ENCODE peak calls at places on chromosomes 1 and 21, in four cellular contexts. P, R, Q and V are unnamed samples.

GRCh38 chr1:37666241-37666867 is 26.0 kb upstream of the CDCA8 start:
- DNase-seq in P (no peak), R (no peak), Q (no peak), V (no peak)

GRCh38 chr21:45334591-45335081 is 46.9 kb upstream of the POFUT2 start:
- DNase-seq in P (no peak), R (no peak), Q (no peak), V (no peak)

GRCh38 chr1:232812560-232812959 is 7.3 kb downstream of the MAP10 start:
- DNase-seq in P (no peak), R (no peak), Q (no peak), V (no peak)

GRCh38 chr1:94025383-94026340 is 95.3 kb downstream of the ABCA4 start:
- DNase-seq in P (peak), R (peak), Q (no peak), V (peak)

GRCh38 chr1:201072149-201072548 is 40.1 kb downstream of the CACNA1S start:
- DNase-seq in P (no peak), R (no peak), Q (no peak), V (no peak)

GRCh38 chr21:34560609-34561008 is 48.6 kb upstream of the KCNE1 start:
- DNase-seq in P (no peak), R (no peak), Q (no peak), V (no peak)

GRCh38 chr1:90717665-90718410 is 736 bp upstream of the BARHL2 start:
- DNase-seq in P (peak), R (peak), Q (no peak), V (no peak)

GRCh38 chr1:67880056-67880601 is 46.9 kb upstream of the GNG12 start:
- DNase-seq in P (no peak), R (peak), Q (no peak), V (no peak)

GRCh38 chr1:67978988-67979516 is 71.4 kb downstream of the DIRAS3 start:
- DNase-seq in P (no peak), R (no peak), Q (no peak), V (peak)

GRCh38 chr1:163205513-163205912 is 2.8 kb upstream of the RGS5 start:
- DNase-seq in P (no peak), R (no peak), Q (no peak), V (no peak)

GRCh38 chr21:31406510-31406909 is 62.4 kb upstream of the TIAM1 start:
- DNase-seq in P (no peak), R (no peak), Q (no peak), V (no peak)

GRCh38 chr1:246735735-246736134 is 11.5 kb downstream of the SCCPDH start:
- DNase-seq in P (no peak), R (no peak), Q (no peak), V (no peak)

GRCh38 chr1:17724150-17724549 is 31.0 kb upstream of the ACTL8 start:
- DNase-seq in P (no peak), R (no peak), Q (no peak), V (no peak)

GRCh38 chr1:12601690-12602632 is 16.0 kb downstream of the DHRS3 start:
- DNase-seq in P (peak), R (peak), Q (peak), V (peak)

DNA sequence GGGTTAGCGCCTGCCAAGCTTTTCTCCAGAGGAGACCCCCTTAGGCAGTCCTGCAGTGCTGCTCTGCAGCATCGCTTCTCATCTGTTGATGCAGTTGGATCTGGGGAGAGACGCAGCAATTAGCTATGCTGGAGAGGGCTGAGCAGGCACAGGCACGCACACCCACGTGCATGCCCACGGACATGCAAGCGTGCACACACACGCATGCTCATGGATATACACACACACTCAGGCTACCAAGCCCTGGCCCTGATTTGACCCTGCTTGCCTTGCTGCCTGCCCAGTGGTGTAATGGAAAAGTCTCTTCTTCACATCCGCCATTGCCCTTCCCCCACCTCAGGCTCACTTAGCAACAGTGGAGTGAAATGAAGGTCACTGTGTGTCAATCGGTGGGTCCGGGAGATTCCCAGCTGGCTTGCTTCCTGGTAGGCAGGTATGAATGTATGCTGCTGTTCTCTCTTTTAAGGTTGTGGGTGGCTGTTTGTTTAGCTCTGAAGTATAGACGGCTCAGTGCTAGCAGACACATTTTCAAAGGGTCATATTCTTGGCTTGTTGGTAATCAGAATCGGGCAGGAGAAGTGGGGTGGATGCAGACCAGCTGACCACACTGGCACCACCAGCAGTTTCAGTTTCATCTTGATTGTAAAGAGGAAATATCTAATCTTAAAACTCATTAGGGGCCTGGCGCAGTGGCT is 9.5 kb downstream of the ATP1B1 start:
- DNase-seq in P (no peak), R (peak), Q (no peak), V (peak)
- TF ChIP-seq GABPA in P (no peak), R (no peak), Q (no peak), V (peak)

DNA sequence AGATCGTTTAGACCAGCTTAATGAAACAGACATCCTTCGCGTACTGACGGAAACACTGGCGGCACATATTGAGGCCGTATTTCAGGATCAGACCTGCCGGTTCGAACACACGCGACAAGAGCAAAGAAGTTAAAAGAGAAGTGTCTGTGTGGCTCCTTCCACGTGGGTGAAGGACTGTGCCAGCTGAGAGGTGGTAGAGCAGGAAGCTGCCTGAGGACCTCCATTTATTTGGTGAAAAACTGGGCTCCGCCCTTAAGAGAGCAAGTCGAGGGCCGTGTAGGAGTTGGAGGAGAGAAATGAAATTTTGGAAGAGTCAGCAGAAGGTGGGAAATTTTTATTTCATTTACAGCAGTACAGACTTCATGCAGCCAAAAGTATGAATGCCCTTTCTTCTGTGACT is 38.8 kb upstream of the ADORA3 start:
- DNase-seq in P (no peak), R (no peak), Q (no peak), V (no peak)
- TF ChIP-seq GABPA in P (no peak), R (no peak), Q (no peak), V (no peak)

GRCh38 chr1:214377485-214377884 is 96.5 kb downstream of the SMYD2 start:
- DNase-seq in P (no peak), R (no peak), Q (no peak), V (no peak)
- TF ChIP-seq GABPA in P (no peak), R (no peak), Q (no peak), V (no peak)

GRCh38 chr1:216500273-216500967 is 77.2 kb upstream of the USH2A start:
- DNase-seq in P (no peak), R (no peak), Q (no peak), V (peak)

GRCh38 chr1:216498277-216498676 is 75.0 kb upstream of the USH2A start:
- DNase-seq in P (no peak), R (no peak), Q (no peak), V (no peak)

GRCh38 chr1:216502528-216503162 is 79.4 kb upstream of the USH2A start:
- DNase-seq in P (no peak), R (peak), Q (no peak), V (no peak)

GRCh38 chr1:216499581-216500272 is 76.5 kb upstream of the USH2A start:
- DNase-seq in P (no peak), R (no peak), Q (no peak), V (peak)
- TF ChIP-seq GABPA in P (no peak), R (no peak), Q (no peak), V (no peak)

DNA sequence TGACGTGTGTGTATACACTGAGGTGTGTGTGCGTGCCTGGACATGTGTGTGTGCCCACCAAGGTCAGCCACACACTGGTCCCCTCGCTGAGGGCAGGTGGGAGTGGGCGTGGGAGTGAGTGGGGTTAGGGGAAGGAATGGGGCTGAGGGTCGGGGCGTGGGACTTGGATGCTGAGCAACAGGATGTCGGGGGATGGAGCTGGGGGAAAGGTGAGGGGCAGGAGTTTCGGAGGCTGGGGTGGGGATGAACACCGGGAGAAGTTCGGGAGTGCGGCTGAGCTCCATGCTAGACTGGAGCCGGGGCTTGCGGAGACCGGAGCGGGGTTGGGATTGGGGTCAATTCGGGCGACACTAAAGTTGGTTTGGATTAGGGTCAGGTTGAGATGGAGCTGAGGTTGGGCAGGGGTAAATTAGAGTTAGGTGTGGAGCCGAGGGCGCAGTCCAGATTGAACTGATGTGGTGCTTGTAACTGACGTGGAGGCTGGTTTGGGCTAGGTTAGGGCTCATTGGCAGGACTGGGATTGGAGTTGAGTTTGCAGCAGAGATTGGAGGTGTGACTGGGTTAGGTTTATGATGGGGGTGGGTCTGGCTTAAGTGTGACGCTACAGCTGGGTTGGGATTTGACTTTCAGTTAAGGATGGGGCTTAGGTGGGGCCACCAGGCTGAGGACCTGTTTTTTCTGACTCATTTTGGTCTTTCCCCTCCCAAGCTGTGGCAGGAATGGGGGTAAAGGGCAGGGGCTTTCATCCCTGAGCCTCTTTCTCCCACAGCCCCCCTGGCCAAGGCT is 3.3 kb upstream of the GUCA2A start:
- DNase-seq in P (no peak), R (no peak), Q (no peak), V (no peak)
- TF ChIP-seq GABPA in P (no peak), R (no peak), Q (no peak), V (no peak)

GRCh38 chr1:29355375-29355774 is 119.1 kb downstream of the PTPRU start:
- DNase-seq in P (no peak), R (no peak), Q (no peak), V (no peak)
- TF ChIP-seq GABPA in P (no peak), R (no peak), Q (no peak), V (no peak)

DNA sequence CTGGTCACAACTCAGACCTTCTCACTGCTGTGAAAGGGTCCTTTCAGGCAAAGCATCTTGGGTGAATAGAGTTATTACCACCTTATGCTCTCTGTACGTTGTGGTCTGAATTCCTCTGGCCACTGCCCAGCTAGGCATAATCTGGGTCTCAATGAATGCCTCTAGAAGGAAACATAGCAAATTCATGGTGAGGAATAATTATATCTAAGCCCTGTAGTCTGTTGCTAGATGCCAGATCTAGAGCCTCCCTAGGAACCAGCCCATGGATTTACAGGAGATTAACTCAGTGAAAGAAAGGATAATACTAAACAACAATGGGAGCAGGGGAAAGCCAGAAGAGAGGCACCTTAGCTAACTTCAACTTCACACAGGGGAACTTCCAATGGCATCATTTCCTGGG is 2.4 kb upstream of the COL11A1 start:
- DNase-seq in P (no peak), R (no peak), Q (no peak), V (no peak)
- TF ChIP-seq GABPA in P (no peak), R (no peak), Q (no peak), V (no peak)